ENCODE peak calls at places on chromosomes 2 and 18, in five cellular contexts. D, G, H, Q and O are unnamed samples.

GRCh38 chr18:55863876-55864275 is 275.9 kb upstream of the TCF4 start:
- DNase-seq in D (no peak), G (peak; percentile 35), H (no peak), Q (no peak), O (no peak)

GRCh38 chr2:33342171-33342570 is 134.3 kb upstream of the RASGRP3 start:
- DNase-seq in D (no peak), G (no peak), H (no peak), Q (no peak), O (no peak)

GRCh38 chr2:206920310-206920709 is 19.0 kb upstream of the CPO start:
- DNase-seq in D (no peak), G (no peak), H (no peak), Q (no peak), O (no peak)

GRCh38 chr18:75344161-75344560 is 83.3 kb downstream of the SMIM21 start:
- DNase-seq in D (no peak), G (no peak), H (no peak), Q (no peak), O (no peak)

GRCh38 chr2:112142525-112143078 is 4.4 kb downstream of the FBLN7 start:
- DNase-seq in D (no peak), G (no peak), H (no peak), Q (no peak), O (no peak)

GRCh38 chr2:149587950-149588487 is 444 bp upstream of the MMADHC start:
- DNase-seq in D (no peak), G (no peak), H (no peak), Q (no peak), O (no peak)

GRCh38 chr2:3282056-3282998 is 95.3 kb downstream of the EIPR1 start:
- DNase-seq in D (no peak), G (peak; percentile 79), H (peak; percentile 93), Q (no peak), O (peak; percentile 76)

GRCh38 chr2:139867601-139868226 is 1087.5 kb upstream of the NXPH2 start:
- DNase-seq in D (no peak), G (no peak), H (no peak), Q (no peak), O (no peak)

GRCh38 chr18:45626330-45627203 is 11.3 kb downstream of the SLC14A2 start:
- DNase-seq in D (no peak), G (no peak), H (peak; percentile 82), Q (peak; percentile 60), O (no peak)

GRCh38 chr2:80149991-80150390 is 154.6 kb downstream of the LRRTM1 start:
- DNase-seq in D (no peak), G (no peak), H (no peak), Q (no peak), O (no peak)

GRCh38 chr18:53281406-53281805 is 941.4 kb downstream of the DCC start:
- DNase-seq in D (no peak), G (no peak), H (no peak), Q (no peak), O (no peak)

GRCh38 chr2:163737169-163737439 is 1.3 kb upstream of the FIGN start:
- DNase-seq in D (no peak), G (no peak), H (no peak), Q (no peak), O (no peak)

GRCh38 chr18:59697236-59697932 is at the start of gene CCBE1:
- DNase-seq in D (peak; percentile 9), G (peak; percentile 86), H (peak; percentile 54), Q (peak; percentile 93), O (no peak)

GRCh38 chr18:63263444-63263843 is 56.1 kb downstream of the BCL2 start:
- DNase-seq in D (no peak), G (no peak), H (no peak), Q (no peak), O (no peak)

GRCh38 chr2:215904101-215904500 is 109.2 kb downstream of the MREG start:
- DNase-seq in D (no peak), G (no peak), H (peak; percentile 90), Q (no peak), O (peak; percentile 71)

GRCh38 chr2:27993950-27994728 is 103.6 kb downstream of the BABAM2 start:
- DNase-seq in D (no peak), G (no peak), H (no peak), Q (no peak), O (no peak)